ENCODE peak calls at places on chromosomes 13 and 19, in seven cellular contexts. K is cardiac fibroblast, Q is psoas muscle, C is esophagus squamous epithelium, P is neural progenitor cell, F is heart right ventricle, H is upper lobe of left lung. W is an unnamed sample.

GRCh38 chr19:49109051-49109450 is 5.1 kb upstream of the LIN7B start:
- DNase-seq in K (no peak), Q (no peak), C (no peak), P (no peak), F (no peak), H (no peak), W (no peak)

GRCh38 chr19:51186323-51186722 is 38.6 kb upstream of the CD33 start:
- DNase-seq in K (no peak), Q (no peak), C (no peak), P (no peak), F (no peak), H (no peak), W (no peak)

GRCh38 chr19:18718015-18718526 is 34.6 kb downstream of the CRTC1 start:
- DNase-seq in K (no peak), Q (no peak), C (no peak), P (no peak), F (no peak), H (no peak), W (no peak)

GRCh38 chr19:19207637-19208582 is 3.8 kb upstream of the NCAN start:
- DNase-seq in K (no peak), Q (no peak), C (no peak), P (no peak), F (no peak), H (no peak), W (no peak)

GRCh38 chr13:32902898-32903297 is 113.3 kb upstream of the KL start:
- DNase-seq in K (peak), Q (peak), C (no peak), P (peak), F (peak), H (no peak), W (no peak)

GRCh38 chr13:25248071-25248470 is 39.2 kb downstream of the MTMR6 start:
- DNase-seq in K (no peak), Q (no peak), C (no peak), P (no peak), F (no peak), H (no peak), W (no peak)

GRCh38 chr13:44211753-44212152 is 161.9 kb upstream of the SERP2 start:
- DNase-seq in K (no peak), Q (no peak), C (no peak), P (no peak), F (no peak), H (no peak), W (no peak)

GRCh38 chr13:54845351-54845965 is 1816.8 kb downstream of the OLFM4 start:
- DNase-seq in K (no peak), Q (no peak), C (no peak), P (peak), F (no peak), H (no peak), W (no peak)

GRCh38 chr19:8611890-8612806 is 1.6 kb upstream of the ADAMTS10 start:
- DNase-seq in K (peak), Q (peak), C (no peak), P (no peak), F (peak), H (no peak), W (no peak)

GRCh38 chr19:30209617-30210600 is 162.3 kb upstream of the ZNF536 start:
- DNase-seq in K (no peak), Q (no peak), C (no peak), P (no peak), F (no peak), H (peak), W (no peak)

GRCh38 chr13:103056008-103056407 is 10.2 kb downstream of the SLC10A2 start:
- DNase-seq in K (no peak), Q (no peak), C (no peak), P (no peak), F (no peak), H (no peak), W (no peak)

GRCh38 chr19:38657633-38658222 is 10.3 kb downstream of the ACTN4 start:
- DNase-seq in K (peak), Q (no peak), C (no peak), P (peak), F (no peak), H (no peak), W (no peak)

GRCh38 chr19:19539738-19540703 is 2.0 kb downstream of the CILP2 start:
- DNase-seq in K (peak), Q (peak), C (no peak), P (peak), F (peak), H (peak), W (no peak)

GRCh38 chr19:15125232-15126067 is 18.2 kb downstream of the SYDE1 start:
- DNase-seq in K (peak), Q (peak), C (peak), P (peak), F (peak), H (peak), W (peak)
- TF ChIP-seq CTCF in K (no peak), Q (no peak), C (no peak), P (peak), F (no peak), H (peak), W (peak)

GRCh38 chr13:81610613-81611012 is 1269.7 kb upstream of the SPRY2 start:
- DNase-seq in K (no peak), Q (no peak), C (no peak), P (no peak), F (no peak), H (no peak), W (no peak)
- TF ChIP-seq CTCF in K (no peak), Q (no peak), C (no peak), P (no peak), F (no peak), H (no peak), W (no peak)

GRCh38 chr19:34926685-34927375 is at the start of gene ZNF30:
- DNase-seq in K (peak), Q (peak), C (peak), P (peak), F (peak), H (peak), W (peak)

GRCh38 chr19:34925278-34925855 is 1.3 kb upstream of the ZNF30 start:
- DNase-seq in K (no peak), Q (peak), C (no peak), P (no peak), F (peak), H (peak), W (no peak)

GRCh38 chr19:34926361-34926684 is 380 bp upstream of the ZNF30 start:
- DNase-seq in K (no peak), Q (no peak), C (no peak), P (no peak), F (no peak), H (no peak), W (no peak)
- TF ChIP-seq CTCF in K (no peak), Q (no peak), C (no peak), P (no peak), F (no peak), H (no peak), W (no peak)

DNA sequence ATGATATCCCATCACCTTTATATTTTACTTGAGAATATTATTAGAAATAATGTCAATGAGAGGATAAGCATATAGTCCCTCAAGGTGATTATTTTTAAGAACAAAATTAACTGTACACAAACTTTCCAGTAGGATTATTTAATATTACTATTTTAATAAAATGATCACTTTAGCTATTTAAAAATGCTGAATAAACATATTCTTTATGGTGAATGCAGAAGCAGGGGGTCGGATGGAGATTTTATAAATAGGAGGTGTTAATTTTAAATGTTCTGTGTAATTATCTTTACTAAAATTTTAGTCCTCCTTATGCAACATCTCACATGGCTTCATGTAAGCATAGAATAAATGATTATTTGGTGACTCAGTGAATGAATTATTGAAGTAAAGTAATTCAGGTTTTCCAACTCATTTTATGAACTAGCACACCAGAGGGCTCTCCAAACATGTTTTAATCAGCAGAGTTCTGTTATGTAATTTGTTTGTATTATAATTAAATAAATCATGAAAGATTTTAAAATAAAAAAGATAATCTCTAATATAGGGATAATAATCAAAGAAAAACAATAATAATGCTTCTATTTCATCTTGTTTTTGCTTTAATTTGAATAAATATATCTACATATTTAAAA is 1635.2 kb downstream of the EFNB2 start:
- DNase-seq in K (peak), Q (no peak), C (no peak), P (no peak), F (no peak), H (no peak), W (no peak)
- TF ChIP-seq CTCF in K (no peak), Q (no peak), C (no peak), P (no peak), F (peak), H (no peak), W (no peak)

DNA sequence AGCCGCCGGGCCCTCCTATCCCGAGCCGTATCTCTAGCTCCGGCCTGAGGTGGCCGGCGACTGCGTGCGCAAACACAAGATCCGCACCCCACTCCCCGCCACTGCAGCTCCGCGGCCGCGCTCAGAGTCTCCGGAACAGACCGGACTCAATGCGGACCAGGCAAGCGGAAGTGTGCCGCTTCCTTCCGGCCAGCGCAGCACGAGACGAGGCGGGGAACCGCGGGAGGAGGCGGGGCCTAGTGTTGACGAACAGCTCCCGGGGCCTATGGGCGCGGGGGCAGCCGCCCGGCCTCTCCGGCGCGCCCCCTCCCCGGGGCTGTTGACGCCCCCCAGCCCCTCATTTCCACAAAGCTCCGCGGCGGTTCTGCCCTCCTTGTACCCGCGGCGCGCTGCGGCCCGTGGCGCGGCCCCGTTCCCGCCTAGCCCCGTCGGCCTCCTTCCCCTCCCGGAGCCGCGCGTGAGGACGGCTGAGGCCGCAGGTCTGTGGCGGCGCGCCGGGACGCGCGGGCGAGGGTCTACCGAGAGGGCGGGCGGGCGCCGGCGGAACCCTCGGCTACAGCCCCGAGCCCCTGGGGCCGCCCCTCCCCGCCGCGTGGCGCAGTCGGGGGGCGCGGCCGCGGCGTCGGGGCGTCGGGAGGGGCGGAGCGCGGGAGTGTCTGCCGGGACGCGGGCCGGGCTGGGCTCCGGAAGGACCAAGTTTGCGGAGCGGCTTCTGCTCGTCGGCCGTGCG is at the start of gene DPY19L3:
- DNase-seq in K (peak), Q (peak), C (peak), P (peak), F (peak), H (peak), W (peak)
- TF ChIP-seq CTCF in K (no peak), Q (no peak), C (no peak), P (no peak), F (no peak), H (peak), W (no peak)

W was measured in progenitor cell of endocrine pancreas.